ENCODE peak calls at places on chromosomes 3 and 15, in five cellular contexts. Q is GM10248; E is stimulated activated CD4-positive, alpha-beta T cell treated with anti-CD3 and anti-CD28 coated beads, Interleukin-12 subunit alpha, Interleukin-12 subunit beta, amount 100 ng/mL, for 24 hours; G is activated T-helper 1 cell treated with Interleukin-2 at 50 U/mL for 16 hours; F is HFF-Myc. I is an unnamed sample.

GRCh38 chr3:184354121-184354728 is 7.2 kb downstream of the CLCN2 start:
- DNase-seq in Q (peak), E (peak), G (no peak), F (no peak), I (no peak)

GRCh38 chr3:72185549-72186484 is 400.9 kb upstream of the PROK2 start:
- DNase-seq in Q (peak), E (peak), G (no peak), F (no peak), I (peak)

GRCh38 chr3:16697437-16698258 is 92.4 kb upstream of the DAZL start:
- DNase-seq in Q (no peak), E (no peak), G (no peak), F (no peak), I (no peak)

GRCh38 chr3:179563298-179563934 is 690 bp downstream of the ACTL6A start:
- DNase-seq in Q (peak), E (peak), G (peak), F (peak), I (peak)

GRCh38 chr3:188531210-188531609 is 377.3 kb downstream of the LPP start:
- DNase-seq in Q (no peak), E (no peak), G (no peak), F (no peak), I (no peak)

GRCh38 chr3:37982351-37982750 is 8.2 kb upstream of the VILL start:
- DNase-seq in Q (no peak), E (no peak), G (no peak), F (no peak), I (no peak)

GRCh38 chr15:63971427-63971805 is 74.9 kb downstream of the DAPK2 start:
- DNase-seq in Q (no peak), E (peak), G (peak), F (no peak), I (no peak)

GRCh38 chr3:106420628-106421027 is 551.8 kb upstream of the CBLB start:
- DNase-seq in Q (no peak), E (no peak), G (no peak), F (no peak), I (no peak)

GRCh38 chr3:31077826-31078225 is 183.4 kb upstream of the GADL1 start:
- DNase-seq in Q (no peak), E (no peak), G (no peak), F (no peak), I (no peak)

GRCh38 chr3:9898467-9899229 is 4.0 kb upstream of the IL17RE start:
- DNase-seq in Q (no peak), E (no peak), G (no peak), F (no peak), I (no peak)

GRCh38 chr3:49716691-49717538 is 2.6 kb downstream of the AMIGO3 start:
- DNase-seq in Q (no peak), E (no peak), G (no peak), F (no peak), I (no peak)

I was measured in GOT3.